ENCODE peak calls at places on chromosomes 12 and 14, in nine cellular contexts. I is Calu3, O is osteocyte, U is WERI-Rb-1, S is GM06990, M is epithelial cell of esophagus, V is lung, P is cardiac muscle cell, Q is transverse colon. F is an unnamed sample.
A peak's percentile ranks its signal among the peaks of the same experiment; 100 is the strongest.

GRCh38 chr12:6363330-6364036 is 11.9 kb downstream of the SCNN1A start:
- DNase-seq in I (peak; percentile 83), O (no peak), U (no peak), S (peak; percentile 62), M (peak; percentile 81), V (no peak), P (peak; percentile 75), Q (peak; percentile 89), F (peak; percentile 73)

GRCh38 chr12:18275974-18276373 is 14.7 kb downstream of the PIK3C2G start:
- DNase-seq in I (no peak), O (no peak), U (no peak), S (no peak), M (peak; percentile 40), V (no peak), P (no peak), Q (no peak), F (no peak)

GRCh38 chr14:92987148-92987570 is 64.2 kb downstream of the CHGA start:
- DNase-seq in I (no peak), O (no peak), U (no peak), S (no peak), M (no peak), V (no peak), P (no peak), Q (no peak), F (no peak)

GRCh38 chr12:1778911-1779310 is 41.5 kb upstream of the LRTM2 start:
- DNase-seq in I (no peak), O (no peak), U (no peak), S (no peak), M (no peak), V (no peak), P (peak; percentile 65), Q (no peak), F (no peak)

GRCh38 chr12:119006749-119007148 is 25.4 kb downstream of the SRRM4 start:
- DNase-seq in I (no peak), O (no peak), U (peak; percentile 96), S (no peak), M (no peak), V (no peak), P (no peak), Q (no peak), F (no peak)

GRCh38 chr12:53995311-53996187 is 4.4 kb upstream of the HOXC9 start:
- DNase-seq in I (peak; percentile 79), O (no peak), U (no peak), S (no peak), M (no peak), V (no peak), P (no peak), Q (no peak), F (no peak)

GRCh38 chr14:31261859-31262739 is 54.5 kb upstream of the HECTD1 start:
- DNase-seq in I (peak; percentile 29), O (no peak), U (no peak), S (peak; percentile 23), M (peak; percentile 54), V (peak; percentile 72), P (peak; percentile 63), Q (no peak), F (no peak)

GRCh38 chr12:89038831-89039509 is 313.3 kb downstream of the DUSP6 start:
- DNase-seq in I (no peak), O (no peak), U (no peak), S (peak; percentile 9), M (no peak), V (no peak), P (no peak), Q (no peak), F (no peak)

GRCh38 chr12:65534105-65534841 is 255.8 kb downstream of the MSRB3 start:
- DNase-seq in I (no peak), O (no peak), U (no peak), S (no peak), M (no peak), V (no peak), P (no peak), Q (no peak), F (no peak)

GRCh38 chr12:124593851-124594401 is 26.5 kb upstream of the NCOR2 start:
- DNase-seq in I (no peak), O (no peak), U (no peak), S (no peak), M (no peak), V (no peak), P (no peak), Q (no peak), F (no peak)

GRCh38 chr14:23056956-23057756 is at the start of gene CDH24:
- DNase-seq in I (peak; percentile 70), O (no peak), U (peak; percentile 81), S (peak; percentile 75), M (peak; percentile 75), V (peak; percentile 63), P (peak; percentile 79), Q (peak; percentile 84), F (peak; percentile 71)

GRCh38 chr14:56342419-56342901 is 224.2 kb downstream of the PELI2 start:
- DNase-seq in I (no peak), O (no peak), U (no peak), S (no peak), M (no peak), V (no peak), P (peak; percentile 90), Q (no peak), F (no peak)

GRCh38 chr14:55245657-55246268 is 25.5 kb upstream of the FBXO34 start:
- DNase-seq in I (peak; percentile 33), O (no peak), U (no peak), S (no peak), M (peak; percentile 51), V (no peak), P (peak; percentile 47), Q (peak; percentile 14), F (peak; percentile 34)

GRCh38 chr14:100764716-100765115 is 38.0 kb downstream of the DLK1 start:
- DNase-seq in I (no peak), O (no peak), U (no peak), S (no peak), M (no peak), V (no peak), P (no peak), Q (no peak), F (no peak)

DNA sequence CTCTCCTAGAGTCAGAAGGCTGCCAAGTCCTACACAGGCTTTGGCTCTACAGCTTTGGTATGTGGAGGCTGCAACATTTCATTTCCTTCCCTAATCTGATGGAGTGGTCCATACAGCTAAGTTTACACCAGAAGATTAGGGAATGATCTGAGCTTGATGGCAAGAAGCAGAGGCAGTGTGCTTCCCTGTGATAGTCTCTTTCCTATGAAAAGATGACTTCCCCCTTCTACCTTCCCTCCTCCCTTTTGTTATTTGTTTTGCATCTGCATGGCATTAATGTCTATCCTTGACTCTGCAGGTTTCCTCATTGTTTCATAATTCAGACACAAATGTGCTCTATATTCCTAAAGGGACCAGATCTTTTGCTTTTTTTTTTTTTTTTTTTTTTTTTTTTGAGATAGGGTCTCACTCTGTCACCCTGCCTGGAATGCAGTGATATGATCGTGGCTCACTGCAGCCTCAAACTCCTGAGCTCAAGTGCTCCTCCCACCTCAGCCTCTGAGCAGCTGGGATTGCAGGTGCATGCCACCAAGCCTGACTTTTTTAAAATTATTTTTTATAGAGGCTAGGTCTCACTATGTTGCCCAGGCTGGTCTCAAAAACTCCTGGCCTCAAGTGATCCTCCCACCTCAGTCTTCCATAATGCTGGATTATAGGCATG is 76.3 kb downstream of the GRIP1 start:
- DNase-seq in I (no peak), O (no peak), U (no peak), S (no peak), M (no peak), V (no peak), P (no peak), Q (no peak), F (no peak)
- TF ChIP-seq CTCF in I (no peak), O (no peak), U (no peak), S (no peak), M (no peak), V (no peak), P (no peak), Q (no peak), F (no peak)

GRCh38 chr14:63843796-63844195 is 9.0 kb upstream of the SYNE2 start:
- DNase-seq in I (no peak), O (no peak), U (no peak), S (no peak), M (no peak), V (no peak), P (no peak), Q (no peak), F (no peak)

DNA sequence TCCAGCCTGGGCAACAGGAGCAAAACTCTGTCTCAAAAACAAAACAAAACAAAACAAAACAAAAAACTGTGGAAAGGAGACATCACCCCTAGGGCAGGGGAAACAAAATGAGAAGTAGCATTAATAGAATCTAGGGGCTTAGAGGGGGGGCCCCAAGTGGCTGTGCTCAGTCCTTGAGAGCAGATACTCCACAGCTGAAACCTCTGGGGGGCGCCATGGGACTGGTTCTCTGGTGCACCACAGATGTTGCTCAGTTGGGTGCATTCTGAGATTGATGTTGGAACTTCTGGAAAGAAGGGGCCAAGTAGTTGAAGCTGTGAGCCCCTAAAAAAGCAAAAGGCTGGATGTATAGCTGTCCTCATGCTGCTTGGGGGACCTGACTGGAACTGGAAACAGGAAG is 11.8 kb upstream of the SYNE2 start:
- DNase-seq in I (no peak), O (peak; percentile 27), U (peak; percentile 63), S (no peak), M (peak; percentile 32), V (no peak), P (no peak), Q (peak; percentile 45), F (no peak)
- TF ChIP-seq CTCF in I (no peak), O (no peak), U (peak; percentile 66), S (no peak), M (no peak), V (peak; percentile 11), P (peak; percentile 10), Q (no peak), F (no peak)

DNA sequence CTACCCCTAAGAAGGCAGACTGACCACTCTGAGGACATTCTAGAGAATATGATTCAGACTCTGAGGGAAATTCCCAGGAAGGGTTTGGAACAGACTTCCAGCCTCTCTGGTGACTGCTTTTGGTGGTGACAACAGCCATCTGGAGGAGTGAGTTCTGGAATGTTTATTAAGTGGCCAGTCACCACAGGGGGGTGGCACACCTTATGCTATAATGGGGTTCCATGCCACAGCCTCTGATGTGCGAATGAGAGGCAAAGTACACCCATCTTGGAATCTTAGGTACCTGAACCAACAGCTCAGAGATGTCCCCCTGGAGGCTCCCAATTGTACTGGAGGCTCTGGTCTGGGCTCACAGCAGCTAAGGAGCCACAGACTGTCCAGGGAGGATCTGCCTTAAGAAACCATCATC is 9.5 kb upstream of the TINF2 start:
- DNase-seq in I (no peak), O (no peak), U (no peak), S (no peak), M (peak; percentile 39), V (no peak), P (peak; percentile 23), Q (no peak), F (no peak)
- TF ChIP-seq CTCF in I (no peak), O (no peak), U (no peak), S (no peak), M (no peak), V (no peak), P (peak; percentile 11), Q (no peak), F (no peak)

DNA sequence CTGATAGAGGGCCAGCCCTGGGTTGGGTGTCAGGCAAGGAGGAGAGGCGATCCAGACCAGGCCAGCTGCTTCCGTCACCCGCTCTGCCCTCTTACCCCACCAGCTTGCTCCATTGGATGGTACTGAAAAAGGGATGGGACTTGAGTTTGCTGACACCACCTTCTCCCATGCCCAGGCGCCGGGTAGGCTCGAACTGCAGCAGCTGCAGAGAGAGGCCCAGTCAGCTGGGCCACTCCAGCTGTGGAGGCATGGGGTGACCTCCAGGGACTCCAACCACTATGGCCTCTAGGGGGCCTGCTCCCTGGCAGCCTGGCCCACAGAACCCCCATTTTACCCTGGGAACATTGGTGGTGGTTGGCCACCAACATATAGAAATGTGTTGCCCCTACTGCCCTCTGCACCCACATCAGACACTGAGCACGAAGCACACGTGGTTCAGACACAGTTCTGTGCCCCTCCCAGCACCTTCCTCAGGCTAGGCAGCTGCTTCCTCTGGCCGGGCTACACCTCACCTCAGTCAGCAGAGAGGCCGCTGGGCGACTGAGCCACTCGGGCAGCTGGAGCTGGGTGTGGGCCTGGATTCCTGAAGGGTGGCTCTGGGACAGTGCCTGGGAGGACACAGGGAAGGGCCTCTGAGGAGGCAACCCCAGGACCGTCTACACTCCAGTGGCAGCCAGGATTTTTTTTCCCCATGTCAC is 16.0 kb downstream of the RPS6KL1 start:
- DNase-seq in I (no peak), O (no peak), U (no peak), S (no peak), M (no peak), V (no peak), P (no peak), Q (peak; percentile 62), F (no peak)
- TF ChIP-seq CTCF in I (no peak), O (no peak), U (peak; percentile 59), S (peak; percentile 33), M (peak; percentile 17), V (no peak), P (peak; percentile 17), Q (peak; percentile 29), F (peak; percentile 39)

F was measured in endothelial cell.